ENCODE peak calls at places on chromosomes 16 and 17, in nine cellular contexts. J, A, E, N, C, Y, Q, H and B are unnamed samples.

GRCh38 chr17:68383443-68384321 is 73.6 kb downstream of the WIPI1 start:
- DNase-seq in H (no peak), C (peak; percentile 58), N (peak; percentile 96), A (no peak), E (no peak), Y (no peak), Q (peak; percentile 25), J (peak; percentile 58), B (no peak)

GRCh38 chr16:19831678-19832077 is 53.0 kb downstream of the GPRC5B start:
- DNase-seq in C (no peak), J (no peak), A (no peak), Q (no peak), H (no peak), E (no peak), Y (no peak), N (peak; percentile 91), B (no peak)

GRCh38 chr17:16211601-16212000 is 3.7 kb downstream of the NCOR1 start:
- DNase-seq in J (no peak), C (no peak), Y (no peak), A (no peak), H (no peak), Q (no peak), E (no peak), N (no peak), B (no peak)

GRCh38 chr16:89823087-89823823 is 5.0 kb upstream of the SPIRE2 start:
- DNase-seq in C (no peak), N (no peak), H (no peak), Y (no peak), Q (no peak), E (peak; percentile 45), J (no peak), A (no peak), B (no peak)

GRCh38 chr16:27240948-27241531 is 27.5 kb downstream of the NSMCE1 start:
- DNase-seq in J (peak; percentile 59), E (no peak), N (peak; percentile 83), C (peak; percentile 55), H (no peak), Q (no peak), A (no peak), Y (no peak), B (peak; percentile 77)

GRCh38 chr17:40076595-40076994 is 13.8 kb downstream of the THRA start:
- DNase-seq in Q (no peak), A (no peak), H (no peak), Y (no peak), C (no peak), E (no peak), J (no peak), N (no peak), B (no peak)

GRCh38 chr17:40283662-40284061 is 4.0 kb upstream of the CDC6 start:
- DNase-seq in A (no peak), E (no peak), Q (no peak), C (no peak), N (peak; percentile 90), H (no peak), J (no peak), Y (no peak), B (no peak)

GRCh38 chr17:9389116-9389515 is 186.5 kb downstream of the STX8 start:
- DNase-seq in Q (no peak), H (no peak), J (no peak), A (no peak), E (no peak), Y (no peak), C (no peak), N (peak; percentile 98), B (no peak)

GRCh38 chr16:12097523-12098428 is 121.2 kb downstream of the SNX29 start:
- DNase-seq in H (no peak), J (peak; percentile 76), N (peak; percentile 73), C (no peak), Q (no peak), E (peak; percentile 45), A (peak; percentile 32), Y (no peak), B (peak; percentile 51)

GRCh38 chr17:40864661-40865380 is 2.2 kb downstream of the KRT12 start:
- DNase-seq in J (no peak), N (peak; percentile 30), Q (no peak), H (no peak), C (no peak), E (no peak), Y (no peak), A (no peak), B (no peak)

GRCh38 chr16:81497690-81498089 is 53.1 kb downstream of the CMIP start:
- DNase-seq in Q (no peak), Y (no peak), H (no peak), N (no peak), E (no peak), J (no peak), C (no peak), A (no peak), B (peak; percentile 80)
- TF ChIP-seq CTCF in Q (peak; percentile 40), Y (peak; percentile 12), H (no peak), N (no peak), E (peak; percentile 22), J (no peak), C (no peak), A (peak; percentile 41), B (peak; percentile 29)

DNA sequence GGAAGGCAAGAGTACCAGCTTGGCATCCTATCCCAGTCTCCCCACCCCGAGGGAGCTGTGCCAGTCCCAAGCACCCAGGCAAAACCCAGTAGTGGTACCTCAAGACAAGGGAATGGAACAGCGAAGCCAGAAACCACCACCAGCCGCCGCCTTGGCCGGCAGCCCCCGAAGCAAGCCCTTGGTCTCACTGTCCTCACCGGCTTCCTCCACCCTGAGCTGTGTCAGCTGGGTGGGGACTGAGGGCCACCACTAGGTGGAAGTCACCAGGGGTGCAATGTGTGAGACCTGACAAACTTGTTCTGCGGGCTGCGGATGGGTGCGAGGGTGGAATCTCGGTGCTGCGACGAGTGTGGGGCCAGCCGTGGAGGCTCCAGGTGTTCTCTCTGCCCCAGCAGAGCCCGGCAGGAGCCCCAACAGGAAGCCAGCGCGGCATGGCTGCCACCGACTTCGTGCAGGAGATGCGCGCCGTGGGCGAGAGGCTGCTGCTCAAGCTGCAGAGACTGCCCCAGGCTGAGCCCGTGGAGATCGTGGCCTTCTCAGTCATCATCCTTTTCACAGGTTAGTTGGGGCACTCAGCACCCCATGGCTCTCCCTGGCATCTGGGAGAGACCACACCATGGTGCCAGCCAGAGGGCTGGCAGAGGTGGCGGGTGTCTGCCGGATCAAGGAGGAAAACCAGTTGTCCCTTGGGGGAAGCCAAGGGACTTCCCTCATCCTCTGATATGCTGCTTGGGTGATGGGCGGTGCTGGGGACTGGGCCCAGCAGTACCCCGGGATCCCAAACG is 6.7 kb downstream of the SMIM5 start:
- DNase-seq in A (no peak), N (no peak), J (no peak), E (no peak), Y (no peak), C (no peak), Q (no peak), H (no peak), B (peak; percentile 67)
- TF ChIP-seq CTCF in A (no peak), N (no peak), J (no peak), E (no peak), Y (no peak), C (no peak), Q (peak; percentile 12), H (no peak), B (no peak)

DNA sequence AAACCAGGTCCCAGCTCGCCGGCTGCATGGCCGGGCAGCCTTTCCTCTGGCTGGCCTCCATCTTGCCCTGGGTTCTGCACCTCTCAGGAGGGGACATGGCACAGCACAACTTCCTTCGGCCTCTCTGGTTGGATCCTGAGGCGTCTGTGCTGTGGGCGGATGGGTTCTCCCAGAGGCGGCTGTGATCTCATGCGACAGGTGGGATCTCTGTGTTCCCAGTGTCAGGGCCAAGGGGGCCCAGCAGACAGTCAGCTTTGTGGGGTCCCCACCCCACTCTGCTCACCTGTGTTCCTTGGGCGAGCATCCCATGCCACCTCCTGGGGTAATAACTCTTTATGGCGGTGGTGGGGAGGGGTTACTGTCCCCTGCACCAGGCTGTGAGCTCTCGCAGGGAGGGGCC is 35.8 kb downstream of the FA2H start:
- DNase-seq in A (no peak), C (no peak), Q (no peak), Y (no peak), H (no peak), N (no peak), J (no peak), E (no peak), B (no peak)
- TF ChIP-seq CTCF in A (no peak), C (no peak), Q (no peak), Y (no peak), H (no peak), N (no peak), J (no peak), E (no peak), B (no peak)

DNA sequence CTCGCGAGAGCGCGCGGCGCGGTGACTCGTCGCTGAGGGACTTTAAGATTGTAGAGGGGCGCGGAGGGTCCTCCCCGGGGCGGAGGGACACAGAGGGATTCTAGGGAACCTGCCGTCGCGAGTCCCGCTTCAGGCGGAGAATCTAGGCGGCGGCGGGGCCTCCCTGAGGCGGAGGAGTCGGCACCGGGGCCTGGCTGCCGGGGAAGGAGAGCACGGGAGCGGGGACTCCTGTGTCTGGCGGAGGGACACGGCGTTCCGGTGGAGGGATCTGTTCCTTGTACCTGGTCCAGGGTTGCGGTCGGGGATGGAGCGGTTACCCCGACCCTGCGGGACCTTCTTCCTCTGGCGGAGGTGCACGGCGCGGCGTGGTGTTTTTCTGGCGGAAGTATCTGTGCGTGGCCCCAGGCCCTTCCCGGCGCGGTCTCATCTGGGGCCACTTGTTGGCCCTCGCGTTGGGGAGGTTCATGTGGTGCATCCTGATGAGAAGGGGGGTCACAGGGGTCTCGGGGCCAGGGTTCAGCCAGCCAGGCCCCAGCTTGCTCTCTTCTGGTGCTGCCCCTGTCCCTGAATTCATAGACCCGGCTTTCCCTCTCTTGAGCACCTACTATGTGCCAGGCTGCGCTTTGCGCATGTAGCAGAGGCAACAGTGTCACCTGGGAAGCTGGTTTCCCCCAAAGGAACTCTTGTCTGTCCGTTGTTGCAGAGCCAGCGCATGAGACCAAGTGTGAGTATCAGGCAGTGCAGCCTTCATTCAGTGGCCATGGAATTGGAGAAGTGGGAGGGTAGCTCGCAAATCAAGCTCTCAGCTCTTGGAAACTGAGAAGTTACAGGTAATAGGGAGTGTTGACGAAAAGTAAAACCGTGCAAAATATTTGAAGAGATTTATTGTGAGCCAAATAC is 561 bp upstream of the ZKSCAN2 start:
- DNase-seq in Q (peak; percentile 89), Y (peak; percentile 27), H (peak; percentile 84), C (peak; percentile 85), N (peak; percentile 88), E (peak; percentile 95), A (peak; percentile 76), J (peak; percentile 93), B (peak; percentile 94)
- TF ChIP-seq CTCF in Q (no peak), Y (peak; percentile 12), H (no peak), C (no peak), N (no peak), E (no peak), A (no peak), J (no peak), B (no peak)

DNA sequence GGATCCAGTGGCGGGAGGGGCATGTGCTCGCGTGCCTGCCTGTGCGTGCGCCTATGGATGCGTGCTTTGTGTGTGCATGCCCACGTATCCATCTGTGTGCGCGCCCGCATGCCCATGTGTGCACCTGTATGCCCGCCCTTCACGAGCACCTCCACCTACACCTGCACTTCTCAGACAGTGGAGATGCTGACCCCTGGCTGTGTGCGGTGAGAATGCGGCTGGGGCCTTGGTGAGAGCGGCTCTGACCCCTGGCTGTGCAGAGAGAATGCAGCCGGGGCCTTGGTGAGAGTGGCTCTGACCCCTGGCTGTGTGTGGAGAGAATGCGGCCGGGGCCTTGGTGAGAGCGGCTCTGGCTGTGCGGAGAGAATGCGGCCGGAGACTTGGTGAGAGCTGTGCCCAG is 33.9 kb downstream of the AXIN1 start:
- DNase-seq in N (no peak), Y (no peak), J (no peak), H (peak; percentile 15), A (no peak), C (no peak), E (peak; percentile 75), Q (peak; percentile 85), B (no peak)
- TF ChIP-seq CTCF in N (peak; percentile 18), Y (no peak), J (no peak), H (peak; percentile 46), A (no peak), C (no peak), E (peak; percentile 48), Q (peak; percentile 76), B (no peak)

GRCh38 chr17:17783121-17783824 is 53.5 kb downstream of the SREBF1 start:
- DNase-seq in Y (no peak), E (peak; percentile 88), H (peak; percentile 33), N (peak; percentile 36), C (no peak), A (peak; percentile 85), Q (peak; percentile 91), J (no peak), B (peak; percentile 85)
- TF ChIP-seq CTCF in Y (no peak), E (peak; percentile 55), H (peak; percentile 44), N (no peak), C (no peak), A (peak; percentile 45), Q (peak; percentile 56), J (no peak), B (peak; percentile 9)